ENCODE peak calls at places on chromosomes 2 and 18, in seven cellular contexts. One of them, this sample, is unnamed.

GRCh38 chr2:160736629-160737028 is 243.0 kb upstream of the RBMS1 start:
- DNase-seq in body of pancreas: no peak
- DNase-seq in epithelial cell of esophagus: peak
- DNase-seq in psoas muscle: no peak
- DNase-seq in foreskin fibroblast: peak
- DNase-seq in AG10803: peak
- DNase-seq in MM.1S: no peak
- DNase-seq in this sample: peak

GRCh38 chr2:128411431-128411830 is 92.8 kb upstream of the HS6ST1 start:
- DNase-seq in AG10803: no peak
- DNase-seq in MM.1S: no peak
- DNase-seq in foreskin fibroblast: no peak
- DNase-seq in body of pancreas: no peak
- DNase-seq in epithelial cell of esophagus: no peak
- DNase-seq in psoas muscle: no peak
- DNase-seq in this sample: no peak

GRCh38 chr2:176004925-176005324 is 2.9 kb upstream of the LNPK start:
- DNase-seq in psoas muscle: no peak
- DNase-seq in foreskin fibroblast: no peak
- DNase-seq in epithelial cell of esophagus: no peak
- DNase-seq in body of pancreas: no peak
- DNase-seq in MM.1S: no peak
- DNase-seq in AG10803: no peak
- DNase-seq in this sample: no peak

GRCh38 chr18:63266888-63267790 is 52.4 kb downstream of the BCL2 start:
- DNase-seq in MM.1S: no peak
- DNase-seq in body of pancreas: no peak
- DNase-seq in foreskin fibroblast: no peak
- DNase-seq in AG10803: no peak
- DNase-seq in epithelial cell of esophagus: no peak
- DNase-seq in psoas muscle: no peak
- DNase-seq in this sample: no peak

GRCh38 chr2:105804266-105804665 is 59.6 kb downstream of the NCK2 start:
- DNase-seq in psoas muscle: no peak
- DNase-seq in epithelial cell of esophagus: no peak
- DNase-seq in AG10803: peak
- DNase-seq in MM.1S: no peak
- DNase-seq in foreskin fibroblast: peak
- DNase-seq in body of pancreas: no peak
- DNase-seq in this sample: peak

GRCh38 chr2:179373826-179374225 is 109.2 kb upstream of the SESTD1 start:
- DNase-seq in epithelial cell of esophagus: no peak
- DNase-seq in AG10803: no peak
- DNase-seq in psoas muscle: no peak
- DNase-seq in body of pancreas: no peak
- DNase-seq in foreskin fibroblast: no peak
- DNase-seq in MM.1S: no peak
- DNase-seq in this sample: no peak

GRCh38 chr2:128784626-128785306 is 466.1 kb upstream of the HS6ST1 start:
- DNase-seq in epithelial cell of esophagus: no peak
- DNase-seq in body of pancreas: no peak
- DNase-seq in foreskin fibroblast: no peak
- DNase-seq in psoas muscle: no peak
- DNase-seq in MM.1S: no peak
- DNase-seq in AG10803: no peak
- DNase-seq in this sample: no peak

GRCh38 chr18:75125359-75126331 is 83.3 kb downstream of the PTGR3 start:
- DNase-seq in AG10803: no peak
- DNase-seq in MM.1S: no peak
- DNase-seq in body of pancreas: no peak
- DNase-seq in foreskin fibroblast: no peak
- DNase-seq in epithelial cell of esophagus: no peak
- DNase-seq in psoas muscle: no peak
- DNase-seq in this sample: no peak

GRCh38 chr2:185875532-185875931 is 136.9 kb downstream of the FSIP2 start:
- DNase-seq in body of pancreas: no peak
- DNase-seq in epithelial cell of esophagus: no peak
- DNase-seq in foreskin fibroblast: no peak
- DNase-seq in AG10803: no peak
- DNase-seq in psoas muscle: no peak
- DNase-seq in MM.1S: no peak
- DNase-seq in this sample: no peak

GRCh38 chr2:207845202-207845864 is 75.6 kb upstream of the FZD5 start:
- DNase-seq in body of pancreas: no peak
- DNase-seq in epithelial cell of esophagus: no peak
- DNase-seq in AG10803: no peak
- DNase-seq in psoas muscle: no peak
- DNase-seq in MM.1S: no peak
- DNase-seq in foreskin fibroblast: no peak
- DNase-seq in this sample: no peak

GRCh38 chr2:6946722-6947121 is 29.5 kb downstream of the RNF144A start:
- DNase-seq in psoas muscle: no peak
- DNase-seq in AG10803: peak
- DNase-seq in foreskin fibroblast: peak
- DNase-seq in epithelial cell of esophagus: peak
- DNase-seq in MM.1S: no peak
- DNase-seq in body of pancreas: no peak
- DNase-seq in this sample: peak

GRCh38 chr18:62614499-62614898 is 91.7 kb downstream of the ZCCHC2 start:
- DNase-seq in AG10803: no peak
- DNase-seq in foreskin fibroblast: no peak
- DNase-seq in MM.1S: no peak
- DNase-seq in psoas muscle: no peak
- DNase-seq in epithelial cell of esophagus: no peak
- DNase-seq in body of pancreas: peak
- DNase-seq in this sample: no peak

GRCh38 chr2:61512768-61513398 is 25.3 kb downstream of the XPO1 start:
- DNase-seq in foreskin fibroblast: no peak
- DNase-seq in body of pancreas: no peak
- DNase-seq in MM.1S: no peak
- DNase-seq in epithelial cell of esophagus: no peak
- DNase-seq in psoas muscle: no peak
- DNase-seq in AG10803: no peak
- DNase-seq in this sample: no peak

GRCh38 chr2:25521665-25522387 is 151.6 kb downstream of the DTNB start:
- DNase-seq in AG10803: peak
- DNase-seq in MM.1S: peak
- DNase-seq in psoas muscle: no peak
- DNase-seq in foreskin fibroblast: peak
- DNase-seq in epithelial cell of esophagus: peak
- DNase-seq in body of pancreas: peak
- DNase-seq in this sample: peak

GRCh38 chr2:131092409-131093065 is 723 bp downstream of the FAM168B start:
- DNase-seq in AG10803: no peak
- DNase-seq in psoas muscle: no peak
- DNase-seq in foreskin fibroblast: no peak
- DNase-seq in epithelial cell of esophagus: no peak
- DNase-seq in body of pancreas: no peak
- DNase-seq in MM.1S: no peak
- DNase-seq in this sample: no peak

GRCh38 chr2:26772064-26773001 is 8.2 kb downstream of the SLC35F6 start:
- DNase-seq in AG10803: peak
- DNase-seq in MM.1S: no peak
- DNase-seq in foreskin fibroblast: peak
- DNase-seq in psoas muscle: peak
- DNase-seq in epithelial cell of esophagus: peak
- DNase-seq in body of pancreas: peak
- DNase-seq in this sample: peak

GRCh38 chr2:23435250-23436035 is 50.5 kb downstream of the KLHL29 start:
- DNase-seq in epithelial cell of esophagus: no peak
- DNase-seq in AG10803: no peak
- DNase-seq in psoas muscle: no peak
- DNase-seq in MM.1S: no peak
- DNase-seq in foreskin fibroblast: peak
- DNase-seq in body of pancreas: no peak
- DNase-seq in this sample: no peak

GRCh38 chr2:145818890-145819504 is 1299.1 kb upstream of the ZEB2 start:
- DNase-seq in epithelial cell of esophagus: no peak
- DNase-seq in foreskin fibroblast: no peak
- DNase-seq in psoas muscle: no peak
- DNase-seq in AG10803: no peak
- DNase-seq in MM.1S: no peak
- DNase-seq in body of pancreas: no peak
- DNase-seq in this sample: no peak

GRCh38 chr2:145811467-145812162 is 1291.7 kb upstream of the ZEB2 start:
- DNase-seq in foreskin fibroblast: peak
- DNase-seq in MM.1S: no peak
- DNase-seq in epithelial cell of esophagus: no peak
- DNase-seq in psoas muscle: no peak
- DNase-seq in AG10803: no peak
- DNase-seq in body of pancreas: no peak
- DNase-seq in this sample: peak

GRCh38 chr2:145813481-145813880 is 1293.6 kb upstream of the ZEB2 start:
- DNase-seq in body of pancreas: no peak
- DNase-seq in foreskin fibroblast: no peak
- DNase-seq in epithelial cell of esophagus: no peak
- DNase-seq in AG10803: no peak
- DNase-seq in psoas muscle: no peak
- DNase-seq in MM.1S: no peak
- DNase-seq in this sample: no peak

GRCh38 chr2:145812163-145812554 is 1292.2 kb upstream of the ZEB2 start:
- DNase-seq in psoas muscle: no peak
- DNase-seq in epithelial cell of esophagus: no peak
- DNase-seq in MM.1S: no peak
- DNase-seq in AG10803: no peak
- DNase-seq in body of pancreas: no peak
- DNase-seq in foreskin fibroblast: no peak
- DNase-seq in this sample: no peak

DNA sequence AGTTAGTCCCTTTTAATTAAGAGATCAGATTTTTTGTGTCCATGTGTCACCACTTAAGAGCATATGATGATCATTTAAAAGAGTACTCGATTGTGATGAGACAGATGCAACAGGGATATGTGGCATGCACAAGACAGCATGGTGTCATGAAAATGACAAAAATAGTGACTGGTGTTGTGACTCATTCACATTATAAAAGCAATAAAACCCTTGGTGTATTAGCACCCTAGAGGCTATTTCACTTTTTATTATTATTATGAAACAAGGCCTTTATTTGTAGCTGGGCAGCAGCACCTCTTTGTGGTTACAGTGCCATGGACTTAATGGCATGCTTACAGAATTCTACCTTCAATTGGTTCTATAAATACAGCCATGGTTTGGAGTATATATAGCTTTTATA is 1296.0 kb upstream of the ZEB2 start:
- DNase-seq in psoas muscle: no peak
- DNase-seq in body of pancreas: no peak
- DNase-seq in foreskin fibroblast: peak
- DNase-seq in AG10803: no peak
- DNase-seq in MM.1S: no peak
- DNase-seq in epithelial cell of esophagus: no peak
- DNase-seq in this sample: no peak
- TF ChIP-seq CTCF in psoas muscle: no peak
- TF ChIP-seq CTCF in body of pancreas: no peak
- TF ChIP-seq CTCF in foreskin fibroblast: no peak
- TF ChIP-seq CTCF in AG10803: no peak
- TF ChIP-seq CTCF in MM.1S: no peak
- TF ChIP-seq CTCF in epithelial cell of esophagus: no peak
- TF ChIP-seq CTCF in this sample: no peak

DNA sequence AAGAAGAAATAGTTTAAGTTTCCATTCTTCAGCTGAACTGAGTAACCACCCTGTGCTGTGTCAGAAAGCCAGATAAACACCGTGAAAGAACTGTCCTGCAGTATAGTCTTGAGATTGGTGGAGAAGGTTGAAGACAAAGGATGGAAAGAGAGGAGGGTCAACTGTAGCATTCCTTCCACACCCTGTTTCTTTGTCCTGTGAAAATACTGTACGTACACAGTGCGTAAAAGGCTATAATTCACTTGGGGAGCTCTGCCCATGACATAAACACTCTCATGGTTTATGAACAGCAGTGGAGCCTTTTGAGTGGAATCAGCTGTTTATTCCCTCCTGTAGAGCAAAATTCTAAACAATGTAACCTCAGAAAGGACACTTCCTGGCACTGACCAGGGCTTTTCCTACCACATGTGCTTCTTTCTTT is 91.7 kb upstream of the FOSL2 start:
- DNase-seq in epithelial cell of esophagus: no peak
- DNase-seq in psoas muscle: no peak
- DNase-seq in MM.1S: no peak
- DNase-seq in foreskin fibroblast: peak
- DNase-seq in body of pancreas: no peak
- DNase-seq in AG10803: peak
- DNase-seq in this sample: peak
- H3K4me3 ChIP-seq in epithelial cell of esophagus: no peak
- H3K4me3 ChIP-seq in psoas muscle: no peak
- H3K4me3 ChIP-seq in MM.1S: no peak
- H3K4me3 ChIP-seq in foreskin fibroblast: peak
- H3K4me3 ChIP-seq in body of pancreas: no peak
- H3K4me3 ChIP-seq in AG10803: peak
- H3K4me3 ChIP-seq in this sample: peak

DNA sequence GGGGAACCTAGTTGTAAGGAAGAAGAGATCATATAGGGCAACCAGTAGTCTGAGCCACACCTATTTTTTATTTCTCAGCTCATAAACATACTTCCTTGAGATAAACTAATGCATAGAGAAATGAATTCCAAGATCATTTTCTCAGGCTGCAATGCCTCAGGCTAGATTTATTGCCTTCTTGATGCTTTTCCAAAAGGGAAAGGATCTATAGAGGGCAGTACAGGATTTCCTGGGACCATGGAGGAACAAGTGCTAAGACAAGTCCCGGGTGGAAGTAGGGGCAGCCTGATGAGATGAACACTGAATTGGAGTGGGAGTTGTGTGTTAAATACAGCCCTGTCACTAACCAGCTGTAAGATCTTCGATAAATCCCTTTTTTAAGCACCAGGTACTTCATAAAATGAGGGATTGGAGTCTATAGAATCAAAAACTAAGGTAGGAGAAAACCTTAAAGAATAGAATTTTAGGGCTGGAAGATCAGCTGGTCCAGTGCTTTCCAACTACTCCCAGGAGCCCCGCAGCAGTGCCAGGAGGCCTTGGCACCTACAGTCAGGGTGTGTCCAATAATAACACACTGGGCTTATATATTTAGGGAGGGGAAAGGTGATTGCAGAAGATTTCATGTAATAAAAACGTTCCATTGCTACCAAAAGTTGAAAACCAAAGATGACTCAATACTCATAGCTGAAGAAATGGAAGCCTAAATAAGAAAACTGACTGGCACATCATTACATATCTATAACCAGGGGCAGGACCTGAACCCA is 58.1 kb downstream of the SERTAD2 start:
- DNase-seq in body of pancreas: no peak
- DNase-seq in foreskin fibroblast: peak
- DNase-seq in epithelial cell of esophagus: peak
- DNase-seq in psoas muscle: no peak
- DNase-seq in AG10803: peak
- DNase-seq in MM.1S: no peak
- DNase-seq in this sample: peak
- TF ChIP-seq CTCF in body of pancreas: peak
- TF ChIP-seq CTCF in foreskin fibroblast: peak
- TF ChIP-seq CTCF in epithelial cell of esophagus: peak
- TF ChIP-seq CTCF in psoas muscle: peak
- TF ChIP-seq CTCF in AG10803: peak
- TF ChIP-seq CTCF in MM.1S: no peak
- TF ChIP-seq CTCF in this sample: peak

DNA sequence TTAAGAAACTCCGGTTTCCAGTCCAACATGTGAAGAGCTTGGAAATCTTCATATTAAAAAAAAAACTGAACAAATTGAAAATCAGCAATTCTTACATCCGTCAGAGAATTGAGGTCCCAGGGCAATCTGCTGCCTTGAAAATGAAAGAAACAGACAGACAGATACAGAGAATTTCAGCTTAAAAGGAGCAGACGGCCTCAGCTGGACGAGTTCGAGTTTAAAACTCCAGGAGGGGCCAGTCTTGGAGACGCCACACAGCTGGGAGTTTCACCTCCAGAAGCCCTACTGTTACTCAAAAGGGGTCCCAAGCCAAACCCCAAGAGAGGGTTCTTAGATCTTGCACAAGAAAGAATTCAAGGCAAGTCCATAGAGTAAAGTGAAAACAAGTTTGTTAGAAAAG is 226.5 kb upstream of the ARL4C start:
- DNase-seq in psoas muscle: no peak
- DNase-seq in epithelial cell of esophagus: no peak
- DNase-seq in foreskin fibroblast: no peak
- DNase-seq in body of pancreas: no peak
- DNase-seq in MM.1S: peak
- DNase-seq in AG10803: no peak
- DNase-seq in this sample: no peak
- H3K4me3 ChIP-seq in psoas muscle: no peak
- H3K4me3 ChIP-seq in epithelial cell of esophagus: no peak
- H3K4me3 ChIP-seq in foreskin fibroblast: no peak
- H3K4me3 ChIP-seq in body of pancreas: no peak
- H3K4me3 ChIP-seq in MM.1S: no peak
- H3K4me3 ChIP-seq in AG10803: no peak
- H3K4me3 ChIP-seq in this sample: no peak

This sample was measured in fibroblast of the aortic adventitia.